ENCODE peak calls at places on chromosomes 12 and 14, in six cellular contexts. B, Z, N, D, Y and A are unnamed samples.

GRCh38 chr12:104319918-104320626 is 16.5 kb downstream of the EID3 start:
- DNase-seq in B (no peak), Y (no peak), N (no peak), Z (no peak), D (no peak), A (no peak)

GRCh38 chr12:53290661-53291060 is 4.7 kb upstream of the PFDN5 start:
- DNase-seq in D (no peak), N (no peak), Y (no peak), Z (no peak), B (no peak), A (no peak)

GRCh38 chr12:122473543-122474323 is 27.0 kb downstream of the ZCCHC8 start:
- DNase-seq in B (no peak), D (peak; percentile 26), N (peak; percentile 37), Z (no peak), Y (peak; percentile 25), A (peak; percentile 22)

GRCh38 chr14:99035712-99036593 is 236.0 kb downstream of the BCL11B start:
- DNase-seq in Y (no peak), B (peak; percentile 47), Z (peak; percentile 10), D (no peak), N (no peak), A (no peak)

GRCh38 chr12:67681145-67681778 is 32.7 kb downstream of the DYRK2 start:
- DNase-seq in Z (no peak), B (no peak), D (no peak), Y (no peak), N (no peak), A (no peak)

GRCh38 chr12:129064201-129064881 is 211.1 kb downstream of the GLT1D1 start:
- DNase-seq in Y (no peak), N (no peak), Z (no peak), B (no peak), D (no peak), A (no peak)

GRCh38 chr14:38366374-38366773 is 110.5 kb upstream of the CLEC14A start:
- DNase-seq in D (no peak), B (no peak), N (no peak), Z (no peak), Y (no peak), A (no peak)

GRCh38 chr14:94376108-94376975 is 12.1 kb downstream of the SERPINA1 start:
- DNase-seq in B (no peak), Y (no peak), D (no peak), N (no peak), Z (no peak), A (no peak)

GRCh38 chr12:11654338-11654737 is 4.9 kb downstream of the ETV6 start:
- DNase-seq in B (no peak), N (no peak), Z (no peak), D (peak; percentile 40), Y (no peak), A (no peak)

GRCh38 chr14:99713972-99714371 is 29.9 kb downstream of the CYP46A1 start:
- DNase-seq in N (no peak), B (no peak), Z (no peak), Y (no peak), D (no peak), A (no peak)

GRCh38 chr12:3257411-3257810 is 180.2 kb downstream of the TSPAN9 start:
- DNase-seq in B (no peak), D (no peak), N (no peak), Y (no peak), Z (no peak), A (no peak)

GRCh38 chr12:49825360-49825970 is 2.7 kb downstream of the NCKAP5L start:
- DNase-seq in Y (no peak), D (no peak), B (no peak), Z (no peak), N (no peak), A (no peak)

GRCh38 chr14:77053046-77053841 is 24.7 kb upstream of the IRF2BPL start:
- DNase-seq in D (no peak), B (peak; percentile 70), N (peak; percentile 71), Y (peak; percentile 81), Z (peak; percentile 70), A (peak; percentile 83)
- TF ChIP-seq POLR2A in D (no peak), B (no peak), N (no peak), Y (no peak), Z (no peak), A (no peak)

GRCh38 chr12:13173012-13173441 is 23.5 kb upstream of the EMP1 start:
- DNase-seq in B (no peak), Z (no peak), N (no peak), D (no peak), Y (no peak), A (no peak)
- TF ChIP-seq TAF1 in B (no peak), Z (no peak), N (no peak), D (no peak), Y (no peak), A (no peak)

GRCh38 chr12:101697930-101698781 is 716 bp downstream of the CHPT1 start:
- DNase-seq in N (peak; percentile 52), Z (peak; percentile 22), D (no peak), Y (peak; percentile 34), B (no peak), A (peak; percentile 52)
- TF ChIP-seq POLR2A in N (peak; percentile 47), Z (no peak), D (no peak), Y (no peak), B (no peak), A (no peak)

GRCh38 chr12:5988088-5988487 is 43.0 kb upstream of the ANO2 start:
- DNase-seq in N (no peak), B (no peak), D (no peak), Y (no peak), Z (no peak), A (no peak)
- TF ChIP-seq TAF1 in N (no peak), B (peak; percentile 21), D (no peak), Y (no peak), Z (no peak), A (no peak)

DNA sequence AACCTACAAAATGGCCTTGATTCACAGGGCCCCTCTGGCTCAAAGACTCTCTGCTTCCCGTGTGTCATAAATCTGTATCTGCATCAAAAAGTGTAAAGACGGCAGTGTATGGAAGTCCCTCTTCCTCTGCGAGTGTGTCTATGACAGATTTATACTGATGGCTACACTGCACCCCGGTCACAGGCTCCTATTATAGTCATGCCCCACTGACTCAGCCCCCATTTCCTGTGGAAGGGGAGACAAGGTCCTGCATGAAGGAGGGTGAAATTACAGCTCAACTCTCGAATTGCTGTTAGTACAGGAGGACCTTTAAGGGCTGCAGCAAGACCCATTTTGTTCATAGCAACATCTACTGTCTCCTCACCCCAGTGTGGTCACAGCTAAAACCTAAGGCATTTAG is 68.6 kb downstream of the HMGA2 start:
- DNase-seq in N (no peak), Y (no peak), B (no peak), D (no peak), Z (no peak), A (no peak)
- TF ChIP-seq POLR2A in N (no peak), Y (no peak), B (no peak), D (no peak), Z (no peak), A (no peak)

DNA sequence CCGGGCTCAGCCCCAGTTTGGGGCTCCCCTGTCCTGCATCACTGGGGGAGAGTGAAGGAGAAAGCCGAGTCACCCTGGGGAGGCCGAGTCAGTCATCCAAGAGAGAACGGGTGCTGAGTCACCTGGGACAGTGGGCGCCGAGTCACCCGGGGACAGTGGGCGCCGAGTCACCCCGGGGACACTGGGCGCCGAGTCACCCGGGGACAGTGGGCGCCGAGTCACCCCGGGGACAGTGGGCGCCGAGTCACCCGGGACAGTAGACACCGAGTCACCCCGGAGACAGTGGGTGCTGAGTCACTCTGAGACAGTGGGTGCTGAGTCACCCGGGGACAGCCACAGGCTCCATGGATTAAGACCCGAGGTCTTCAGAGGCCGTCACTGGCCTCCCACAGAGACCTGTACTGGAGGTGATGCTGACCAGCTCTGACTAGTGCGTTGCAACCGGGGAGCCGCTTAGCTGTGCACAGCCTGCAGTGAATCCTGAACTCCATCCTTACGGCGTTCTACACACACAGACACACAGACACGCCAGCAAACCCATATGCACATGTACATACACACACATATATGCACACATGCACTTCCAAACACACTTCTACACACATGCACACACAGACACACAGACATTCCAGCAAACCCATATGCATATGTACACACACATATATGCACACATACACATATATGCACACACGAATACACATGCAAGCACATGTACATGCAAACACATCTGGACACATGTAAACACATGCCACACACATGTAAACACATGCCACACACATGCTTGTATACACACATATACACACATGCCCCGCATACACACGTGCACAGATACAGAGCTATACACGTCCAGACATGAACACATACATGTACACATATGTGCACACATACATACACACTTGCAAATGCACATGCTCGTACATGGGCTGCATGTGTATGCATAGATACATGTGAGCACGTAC is 64.9 kb upstream of the GALNT9 start:
- DNase-seq in Z (no peak), Y (no peak), N (peak; percentile 58), D (no peak), B (no peak), A (no peak)
- TF ChIP-seq TAF1 in Z (no peak), Y (no peak), N (no peak), D (no peak), B (no peak), A (no peak)

GRCh38 chr12:13044002-13044858 is at the start of gene FAM234B:
- DNase-seq in N (peak; percentile 78), Y (peak; percentile 79), Z (peak; percentile 40), B (no peak), D (no peak), A (peak; percentile 75)
- TF ChIP-seq POLR2A in N (no peak), Y (no peak), Z (peak; percentile 75), B (no peak), D (peak; percentile 22), A (no peak)